ENCODE peak calls at places on chromosome 10, in eight cellular contexts. Z, W, I, D, V, B, J and S are unnamed samples.

GRCh38 chr10:110600487-110601101 is 33.1 kb downstream of the SMC3 start:
- DNase-seq in Z (peak; percentile 69), W (peak; percentile 85), I (peak; percentile 65), D (peak; percentile 4), V (peak; percentile 89), B (peak; percentile 79), J (peak; percentile 60), S (peak; percentile 43)

GRCh38 chr10:86657396-86658011 is 3.2 kb downstream of the OPN4 start:
- DNase-seq in Z (no peak), W (no peak), I (no peak), D (no peak), V (no peak), B (no peak), J (no peak), S (no peak)

GRCh38 chr10:111890046-111890445 is 293.5 kb downstream of the GPAM start:
- DNase-seq in Z (no peak), W (no peak), I (peak; percentile 27), D (no peak), V (no peak), B (no peak), J (no peak), S (no peak)

GRCh38 chr10:93471110-93471651 is 11.0 kb downstream of the MYOF start:
- DNase-seq in Z (peak; percentile 80), W (peak; percentile 98), I (no peak), D (no peak), V (no peak), B (no peak), J (peak; percentile 63), S (peak; percentile 90)

GRCh38 chr10:6014241-6014761 is 37.0 kb upstream of the IL15RA start:
- DNase-seq in Z (peak; percentile 58), W (peak; percentile 67), I (peak; percentile 54), D (peak; percentile 47), V (peak; percentile 87), B (peak; percentile 62), J (peak; percentile 47), S (peak; percentile 32)

GRCh38 chr10:89593043-89593442 is 52.0 kb downstream of the PANK1 start:
- DNase-seq in Z (no peak), W (no peak), I (no peak), D (no peak), V (no peak), B (no peak), J (no peak), S (no peak)

GRCh38 chr10:289581-289980 is 154.3 kb downstream of the ZMYND11 start:
- DNase-seq in Z (no peak), W (no peak), I (no peak), D (no peak), V (no peak), B (no peak), J (no peak), S (no peak)

GRCh38 chr10:33706746-33707145 is 372.3 kb upstream of the NRP1 start:
- DNase-seq in Z (no peak), W (peak; percentile 33), I (no peak), D (no peak), V (no peak), B (no peak), J (no peak), S (peak; percentile 21)

GRCh38 chr10:23449677-23450220 is 10.9 kb downstream of the OTUD1 start:
- DNase-seq in Z (no peak), W (no peak), I (no peak), D (no peak), V (peak; percentile 13), B (no peak), J (no peak), S (no peak)

GRCh38 chr10:114061148-114061547 is 17.5 kb downstream of the ADRB1 start:
- DNase-seq in Z (no peak), W (no peak), I (no peak), D (no peak), V (no peak), B (no peak), J (peak; percentile 8), S (peak; percentile 95)

GRCh38 chr10:6065845-6066244 is 3.7 kb upstream of the IL2RA start:
- DNase-seq in Z (no peak), W (peak; percentile 63), I (no peak), D (no peak), V (no peak), B (no peak), J (no peak), S (no peak)

GRCh38 chr10:4383683-4384082 is 442.3 kb upstream of the AKR1E2 start:
- DNase-seq in Z (no peak), W (peak; percentile 51), I (no peak), D (no peak), V (no peak), B (no peak), J (no peak), S (no peak)

GRCh38 chr10:3460420-3461128 is 288.0 kb upstream of the PITRM1 start:
- DNase-seq in Z (no peak), W (no peak), I (no peak), D (no peak), V (no peak), B (no peak), J (no peak), S (no peak)

GRCh38 chr10:43380610-43381222 is 9.3 kb downstream of the FXYD4 start:
- DNase-seq in Z (no peak), W (peak; percentile 66), I (no peak), D (no peak), V (peak; percentile 66), B (no peak), J (no peak), S (no peak)

GRCh38 chr10:43667317-43667731 is 18.6 kb upstream of the ZNF32 start:
- DNase-seq in Z (peak; percentile 70), W (peak; percentile 40), I (peak; percentile 69), D (no peak), V (no peak), B (no peak), J (peak; percentile 71), S (no peak)

GRCh38 chr10:103803941-103804340 is 51.4 kb downstream of the SH3PXD2A start:
- DNase-seq in Z (no peak), W (no peak), I (no peak), D (no peak), V (no peak), B (no peak), J (peak; percentile 66), S (peak; percentile 67)

GRCh38 chr10:109961181-109962001 is 38.1 kb upstream of the XPNPEP1 start:
- DNase-seq in Z (no peak), W (peak; percentile 62), I (no peak), D (no peak), V (no peak), B (no peak), J (peak; percentile 29), S (peak; percentile 62)

GRCh38 chr10:60425392-60426110 is 35.9 kb upstream of the ANK3 start:
- DNase-seq in Z (no peak), W (peak; percentile 71), I (no peak), D (no peak), V (no peak), B (no peak), J (no peak), S (no peak)

GRCh38 chr10:649798-650690 is 39.4 kb downstream of the DIP2C start:
- DNase-seq in Z (peak; percentile 86), W (peak; percentile 30), I (no peak), D (no peak), V (no peak), B (no peak), J (peak; percentile 34), S (no peak)

GRCh38 chr10:38094923-38095574 is 912 bp downstream of the ZNF37A start:
- DNase-seq in Z (no peak), W (no peak), I (no peak), D (no peak), V (no peak), B (no peak), J (no peak), S (no peak)

GRCh38 chr10:3045471-3046209 is 21.7 kb upstream of the PFKP start:
- DNase-seq in Z (peak; percentile 68), W (peak; percentile 75), I (peak; percentile 77), D (no peak), V (no peak), B (no peak), J (peak; percentile 98), S (peak; percentile 62)

GRCh38 chr10:57015187-57015586 is 654.1 kb upstream of the ZWINT start:
- DNase-seq in Z (no peak), W (no peak), I (no peak), D (no peak), V (no peak), B (no peak), J (no peak), S (no peak)

GRCh38 chr10:101557541-101557940 is 30.5 kb downstream of the POLL start:
- DNase-seq in Z (no peak), W (no peak), I (no peak), D (no peak), V (no peak), B (no peak), J (no peak), S (no peak)

GRCh38 chr10:59240581-59241183 is 64.2 kb downstream of the PHYHIPL start:
- DNase-seq in Z (peak; percentile 55), W (peak; percentile 70), I (peak; percentile 59), D (no peak), V (peak; percentile 63), B (peak; percentile 21), J (no peak), S (peak; percentile 16)